ENCODE peak calls at places on chromosomes 3 and 15, in eight cellular contexts. S is A549, U is DND-41, D is tibial artery, A is heart right ventricle, K is adrenal gland, Y is transverse colon, N is Peyer's patch. V is an unnamed sample.

GRCh38 chr3:53821631-53822068 is 24.6 kb downstream of the CHDH start:
- DNase-seq in A (no peak), D (no peak), N (no peak), K (peak; percentile 80), U (peak; percentile 20), Y (no peak), S (no peak), V (peak; percentile 46)

GRCh38 chr3:172626241-172626640 is 84.6 kb downstream of the NCEH1 start:
- DNase-seq in K (no peak), N (no peak), D (no peak), S (no peak), Y (no peak), A (no peak), U (no peak), V (no peak)

GRCh38 chr3:190014940-190015339 is 105.8 kb downstream of the P3H2 start:
- DNase-seq in Y (no peak), K (no peak), N (no peak), S (no peak), D (no peak), U (no peak), A (no peak), V (no peak)

GRCh38 chr3:8709801-8710524 is 23.6 kb upstream of the CAV3 start:
- DNase-seq in A (no peak), Y (no peak), N (no peak), D (no peak), U (no peak), K (no peak), S (no peak), V (no peak)

GRCh38 chr3:79973917-79974595 is 206.3 kb upstream of the ROBO1 start:
- DNase-seq in A (peak; percentile 15), Y (no peak), S (peak; percentile 11), K (no peak), N (no peak), U (no peak), D (no peak), V (no peak)

GRCh38 chr3:57019057-57019456 is 41.4 kb upstream of the SPATA12 start:
- DNase-seq in K (no peak), A (no peak), N (no peak), S (no peak), U (no peak), Y (no peak), D (no peak), V (no peak)

GRCh38 chr3:194265505-194265892 is 85.6 kb downstream of the CPN2 start:
- DNase-seq in K (peak; percentile 91), U (no peak), S (no peak), A (peak; percentile 94), Y (peak; percentile 60), N (peak; percentile 70), D (peak; percentile 87), V (peak; percentile 97)

GRCh38 chr3:125684199-125684598 is 88.9 kb upstream of the OSBPL11 start:
- DNase-seq in Y (no peak), N (no peak), S (peak; percentile 3), D (no peak), U (no peak), K (peak; percentile 27), A (no peak), V (no peak)

GRCh38 chr3:126398423-126399347 is 4.0 kb downstream of the CFAP100 start:
- DNase-seq in A (no peak), U (no peak), Y (no peak), N (no peak), S (no peak), K (no peak), D (no peak), V (no peak)

GRCh38 chr15:39864116-39864515 is 56.0 kb downstream of the GPR176 start:
- DNase-seq in K (no peak), D (no peak), S (no peak), A (no peak), U (no peak), N (no peak), Y (no peak), V (no peak)

GRCh38 chr3:39378092-39378491 is 5.1 kb upstream of the SLC25A38 start:
- DNase-seq in K (peak; percentile 64), U (peak; percentile 76), S (peak; percentile 65), A (no peak), N (peak; percentile 82), D (no peak), Y (peak; percentile 78), V (no peak)

GRCh38 chr3:44321335-44321734 is 17.2 kb upstream of the TCAIM start:
- DNase-seq in S (no peak), U (no peak), K (no peak), A (no peak), Y (no peak), N (no peak), D (no peak), V (no peak)

GRCh38 chr3:185215873-185216586 is 37.8 kb downstream of the EHHADH start:
- DNase-seq in D (no peak), A (no peak), Y (no peak), K (no peak), N (no peak), S (peak; percentile 14), U (no peak), V (no peak)

GRCh38 chr3:126107203-126107939 is 23.4 kb upstream of the SLC41A3 start:
- DNase-seq in S (no peak), K (no peak), N (no peak), D (peak; percentile 11), A (no peak), Y (no peak), U (no peak), V (no peak)

GRCh38 chr3:47413751-47414150 is 32.9 kb downstream of the PTPN23 start:
- DNase-seq in D (no peak), U (no peak), K (no peak), A (no peak), S (no peak), Y (no peak), N (no peak), V (no peak)

DNA sequence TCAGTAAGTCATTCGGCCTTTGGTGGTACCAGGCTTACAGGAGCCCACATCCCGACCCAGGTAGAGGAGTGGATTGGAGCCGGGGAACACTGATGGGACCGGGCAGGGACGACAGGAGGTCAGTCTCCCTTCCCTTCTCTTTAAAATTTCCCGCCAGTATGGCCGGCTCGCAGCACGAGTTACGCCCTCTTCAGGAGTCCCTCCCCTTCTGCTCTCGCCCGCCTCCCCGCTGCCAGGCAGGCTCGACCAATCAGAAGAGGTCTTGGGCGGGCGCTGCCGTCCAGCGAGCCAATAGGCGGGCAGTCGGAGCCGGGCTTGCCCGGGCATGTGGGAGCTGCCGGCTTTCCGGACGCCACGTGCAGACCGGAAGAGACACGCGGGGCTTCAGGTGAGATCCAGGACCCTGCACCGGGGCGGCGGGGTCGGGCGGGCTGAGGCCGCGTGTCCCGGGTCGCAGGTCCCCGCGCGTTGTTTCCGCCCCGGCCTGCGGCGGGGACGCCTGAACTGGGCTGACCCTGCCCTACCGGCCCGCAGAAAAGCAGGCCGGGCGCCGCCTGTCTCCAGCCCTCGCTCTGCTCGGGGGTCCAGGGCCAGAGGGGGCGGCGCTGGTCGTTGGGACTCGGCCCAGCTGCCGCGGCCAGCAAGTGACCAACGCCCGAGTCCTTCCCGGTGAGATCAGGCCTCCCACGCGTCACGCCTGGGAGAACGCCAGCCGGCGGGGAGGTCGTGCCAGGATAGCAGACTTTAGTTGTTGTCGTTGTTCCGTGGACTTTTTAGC is at the start of gene AEN:
- DNase-seq in U (peak; percentile 94), N (peak; percentile 98), A (peak; percentile 96), K (peak; percentile 97), S (peak; percentile 97), D (peak; percentile 95), Y (peak; percentile 96), V (peak; percentile 98)
- TF ChIP-seq CTCF in U (no peak), N (no peak), A (peak; percentile 59), K (no peak), S (no peak), D (no peak), Y (no peak), V (no peak)

DNA sequence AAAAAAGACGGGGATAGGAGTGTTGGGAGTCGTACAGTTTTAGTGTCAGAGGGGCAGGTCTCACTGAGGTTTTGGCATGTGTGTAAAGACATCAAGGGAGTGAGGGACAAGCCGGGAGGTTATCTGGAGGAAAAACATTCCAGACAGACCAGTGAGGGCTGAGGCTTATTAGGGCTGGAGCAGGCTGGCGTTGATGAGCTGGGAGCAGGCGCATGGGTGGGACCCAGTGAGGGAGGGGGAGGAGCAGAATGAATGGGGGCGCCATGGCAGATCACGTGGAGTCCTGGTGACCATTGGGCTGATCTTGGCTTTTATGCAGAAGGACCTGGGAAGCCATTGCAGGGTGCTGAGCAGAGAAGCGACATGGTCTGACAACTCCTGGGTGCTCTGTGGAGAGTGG is 180.2 kb downstream of the SLCO3A1 start:
- DNase-seq in Y (no peak), S (no peak), K (no peak), D (no peak), A (no peak), N (no peak), U (no peak), V (no peak)
- H3K4me1 ChIP-seq in Y (no peaks in the 10 kb centered on the region), S (no peaks in the 10 kb centered on the region), K (peaks cover 10% of the 10 kb centered on the region), D (peaks cover 34% of the 10 kb centered on the region), A (peaks cover 14% of the 10 kb centered on the region), N (peaks cover 16% of the 10 kb centered on the region), U (no peaks in the 10 kb centered on the region), V (peaks cover 9% of the 10 kb centered on the region)

GRCh38 chr3:94008253-94008652 is 20.1 kb downstream of the STX19 start:
- DNase-seq in S (no peak), D (no peak), A (no peak), K (no peak), N (no peak), Y (no peak), U (no peak), V (no peak)

GRCh38 chr3:94001825-94002495 is 22.0 kb downstream of the ARL13B start:
- DNase-seq in N (no peak), U (no peak), S (no peak), Y (no peak), D (no peak), A (no peak), K (no peak), V (no peak)

GRCh38 chr3:94001191-94001590 is 21.2 kb downstream of the ARL13B start:
- DNase-seq in A (no peak), K (no peak), S (no peak), D (no peak), U (no peak), Y (no peak), N (no peak), V (no peak)

GRCh38 chr3:94009612-94010011 is 18.8 kb downstream of the STX19 start:
- DNase-seq in N (no peak), D (no peak), S (no peak), Y (no peak), U (no peak), A (no peak), K (no peak), V (no peak)

DNA sequence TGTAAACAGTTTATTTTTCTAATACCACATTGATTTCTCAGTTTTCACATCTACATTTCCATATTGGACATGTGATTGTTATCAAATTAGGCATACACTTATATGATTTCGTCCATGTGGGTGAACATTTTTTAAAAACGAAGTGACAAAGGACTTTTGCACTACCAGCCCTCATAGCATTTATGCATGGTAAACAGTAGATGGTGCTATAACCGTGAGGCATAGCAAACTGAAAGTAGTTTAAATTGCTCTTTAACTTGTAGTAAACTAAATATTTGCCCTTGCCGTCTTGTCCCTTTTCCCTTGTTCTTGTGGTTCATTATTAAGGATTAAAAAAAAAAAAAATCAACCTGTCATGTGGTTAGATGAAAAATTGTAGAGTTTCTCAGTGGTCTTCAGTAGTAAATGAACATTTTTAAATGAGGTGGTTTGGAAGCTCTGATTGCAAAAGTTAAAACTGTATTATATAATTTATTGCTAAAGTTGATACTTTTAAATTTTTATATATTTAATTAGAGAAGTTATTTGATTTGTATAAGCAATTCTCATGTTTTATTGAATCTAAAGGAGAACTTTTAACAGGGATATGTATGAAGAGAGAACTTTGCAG is 24.0 kb downstream of the STX19 start:
- DNase-seq in N (peak; percentile 59), K (no peak), Y (no peak), U (no peak), S (peak; percentile 62), A (no peak), D (no peak), V (no peak)
- TF ChIP-seq CTCF in N (peak; percentile 31), K (peak; percentile 78), Y (peak; percentile 76), U (peak; percentile 93), S (peak; percentile 86), A (peak; percentile 91), D (peak; percentile 72), V (peak; percentile 74)

GRCh38 chr3:188123170-188123920 is 30.6 kb upstream of the LPP start:
- DNase-seq in Y (no peak), D (no peak), N (no peak), U (no peak), S (peak; percentile 63), K (no peak), A (no peak), V (no peak)
- H3K4me1 ChIP-seq in Y (peaks cover 5% of the 10 kb centered on the region), D (peaks cover 10% of the 10 kb centered on the region), N (no peaks in the 10 kb centered on the region), U (no peaks in the 10 kb centered on the region), S (peaks cover 22% of the 10 kb centered on the region), K (no peaks in the 10 kb centered on the region), A (no peaks in the 10 kb centered on the region), V (peaks cover 21% of the 10 kb centered on the region)